ENCODE peak calls at places on chromosome 11, in five cellular contexts. O, J, Z, W and B are unnamed samples.

GRCh38 chr11:70397336-70397982 is 870 bp upstream of the CTTN start:
- DNase-seq in O (no peak), J (no peak), Z (peak), W (no peak), B (no peak)

GRCh38 chr11:19751055-19751454 is 38.4 kb downstream of the NAV2 start:
- DNase-seq in O (no peak), J (no peak), Z (no peak), W (no peak), B (no peak)

GRCh38 chr11:112962854-112963367 is 1.7 kb downstream of the NCAM1 start:
- DNase-seq in O (no peak), J (no peak), Z (no peak), W (peak), B (no peak)

GRCh38 chr11:133619973-133620372 is 87.7 kb upstream of the OPCML start:
- DNase-seq in O (peak), J (no peak), Z (peak), W (no peak), B (no peak)

GRCh38 chr11:33773399-33774355 is 643 bp downstream of the FBXO3 start:
- DNase-seq in O (peak), J (no peak), Z (peak), W (no peak), B (no peak)

GRCh38 chr11:16764888-16765287 is 26.4 kb downstream of the C11orf58 start:
- DNase-seq in O (no peak), J (no peak), Z (no peak), W (no peak), B (no peak)

GRCh38 chr11:61709110-61709509 is 28.9 kb downstream of the DAGLA start:
- DNase-seq in O (no peak), J (no peak), Z (no peak), W (no peak), B (no peak)

GRCh38 chr11:64765291-64765803 is 5.6 kb upstream of the PYGM start:
- DNase-seq in O (no peak), J (no peak), Z (no peak), W (no peak), B (no peak)

GRCh38 chr11:13343067-13343466 is 65.5 kb downstream of the BMAL1 start:
- DNase-seq in O (no peak), J (no peak), Z (peak), W (no peak), B (no peak)

GRCh38 chr11:14393129-14393528 is 34.1 kb upstream of the RRAS2 start:
- DNase-seq in O (no peak), J (no peak), Z (no peak), W (no peak), B (no peak)

GRCh38 chr11:113261709-113262475 is 52.5 kb upstream of the TTC12 start:
- DNase-seq in O (no peak), J (no peak), Z (no peak), W (no peak), B (no peak)

GRCh38 chr11:74325649-74326645 is 14.5 kb upstream of the P4HA3 start:
- DNase-seq in O (no peak), J (peak), Z (no peak), W (peak), B (no peak)

GRCh38 chr11:44766112-44766971 is 39.6 kb downstream of the TSPAN18 start:
- DNase-seq in O (no peak), J (peak), Z (no peak), W (peak), B (no peak)

GRCh38 chr11:128919192-128919591 is 23.5 kb downstream of the TP53AIP1 start:
- DNase-seq in O (no peak), J (no peak), Z (peak), W (no peak), B (no peak)

GRCh38 chr11:7548659-7549283 is 35.0 kb downstream of the PPFIBP2 start:
- DNase-seq in O (no peak), J (no peak), Z (peak), W (peak), B (no peak)

GRCh38 chr11:99244613-99245012 is 223.9 kb downstream of the CNTN5 start:
- DNase-seq in O (no peak), J (no peak), Z (no peak), W (no peak), B (no peak)

GRCh38 chr11:34926831-34927132 is 10.4 kb downstream of the PDHX start:
- DNase-seq in O (peak), J (no peak), Z (no peak), W (no peak), B (no peak)

GRCh38 chr11:58905141-58905715 is 34.1 kb upstream of the GLYATL1 start:
- DNase-seq in O (peak), J (no peak), Z (no peak), W (no peak), B (no peak)

GRCh38 chr11:105553015-105553414 is 56.9 kb upstream of the GRIA4 start:
- DNase-seq in O (peak), J (no peak), Z (no peak), W (no peak), B (no peak)

GRCh38 chr11:123030517-123030916 is 31.4 kb downstream of the HSPA8 start:
- DNase-seq in O (no peak), J (no peak), Z (no peak), W (no peak), B (no peak)

GRCh38 chr11:83544871-83545270 is 258.7 kb upstream of the CCDC90B start:
- DNase-seq in O (no peak), J (no peak), Z (no peak), W (no peak), B (no peak)

GRCh38 chr11:10605941-10606381 is 37.5 kb upstream of the LYVE1 start:
- DNase-seq in O (peak), J (peak), Z (no peak), W (peak), B (no peak)

GRCh38 chr11:96045622-96046456 is 121.9 kb upstream of the MTMR2 start:
- DNase-seq in O (peak), J (peak), Z (no peak), W (peak), B (no peak)

GRCh38 chr11:84117394-84117793 is 831.2 kb upstream of the CCDC90B start:
- DNase-seq in O (peak), J (no peak), Z (no peak), W (no peak), B (no peak)

GRCh38 chr11:34483475-34483874 is 30.1 kb downstream of the ELF5 start:
- DNase-seq in O (no peak), J (no peak), Z (no peak), W (no peak), B (no peak)

GRCh38 chr11:86047275-86047991 is 21.5 kb downstream of the PICALM start:
- DNase-seq in O (peak), J (peak), Z (peak), W (no peak), B (peak)

GRCh38 chr11:118914178-118914918 is 11.4 kb downstream of the BCL9L start:
- DNase-seq in O (no peak), J (no peak), Z (peak), W (no peak), B (no peak)

GRCh38 chr11:134510171-134510570 is 98.1 kb upstream of the B3GAT1 start:
- DNase-seq in O (no peak), J (no peak), Z (no peak), W (no peak), B (no peak)

GRCh38 chr11:34600339-34601084 is 20.4 kb upstream of the EHF start:
- DNase-seq in O (peak), J (no peak), Z (no peak), W (peak), B (no peak)

GRCh38 chr11:119262668-119263351 is 54.1 kb downstream of the MCAM start:
- DNase-seq in O (peak), J (peak), Z (peak), W (no peak), B (no peak)

GRCh38 chr11:83409891-83410290 is 123.7 kb upstream of the CCDC90B start:
- DNase-seq in O (no peak), J (no peak), Z (no peak), W (peak), B (no peak)

GRCh38 chr11:110447897-110448522 is 18.3 kb downstream of the FDX1 start:
- DNase-seq in O (peak), J (no peak), Z (peak), W (no peak), B (no peak)

GRCh38 chr11:81345609-81346008 is 1388.1 kb downstream of the FAM181B start:
- DNase-seq in O (no peak), J (no peak), Z (no peak), W (no peak), B (no peak)

GRCh38 chr11:9004310-9004945 is 627 bp upstream of the NRIP3 start:
- DNase-seq in O (no peak), J (no peak), Z (no peak), W (no peak), B (no peak)

GRCh38 chr11:134554106-134554505 is 142.1 kb upstream of the B3GAT1 start:
- DNase-seq in O (no peak), J (no peak), Z (no peak), W (no peak), B (no peak)

GRCh38 chr11:129190087-129190486 is 2.0 kb downstream of the ARHGAP32 start:
- DNase-seq in O (peak), J (no peak), Z (no peak), W (peak), B (no peak)

GRCh38 chr11:58525037-58525614 is 17.2 kb upstream of the OR5B21 start:
- DNase-seq in O (no peak), J (no peak), Z (peak), W (no peak), B (no peak)

GRCh38 chr11:60872124-60872951 is 5.0 kb downstream of the ZP1 start:
- DNase-seq in O (peak), J (peak), Z (no peak), W (peak), B (no peak)

GRCh38 chr11:27317751-27318150 is 45.3 kb downstream of the CCDC34 start:
- DNase-seq in O (peak), J (no peak), Z (no peak), W (no peak), B (no peak)

GRCh38 chr11:45897556-45897955 is 9.5 kb downstream of the FREY1 start:
- DNase-seq in O (no peak), J (no peak), Z (no peak), W (no peak), B (no peak)

GRCh38 chr11:45899448-45900174 is 7.5 kb downstream of the FREY1 start:
- DNase-seq in O (peak), J (peak), Z (peak), W (peak), B (peak)

GRCh38 chr11:45896392-45897068 is 10.5 kb downstream of the FREY1 start:
- DNase-seq in O (no peak), J (no peak), Z (no peak), W (no peak), B (no peak)

GRCh38 chr11:45900916-45901617 is 6.0 kb downstream of the FREY1 start:
- DNase-seq in O (no peak), J (no peak), Z (no peak), W (no peak), B (no peak)

DNA sequence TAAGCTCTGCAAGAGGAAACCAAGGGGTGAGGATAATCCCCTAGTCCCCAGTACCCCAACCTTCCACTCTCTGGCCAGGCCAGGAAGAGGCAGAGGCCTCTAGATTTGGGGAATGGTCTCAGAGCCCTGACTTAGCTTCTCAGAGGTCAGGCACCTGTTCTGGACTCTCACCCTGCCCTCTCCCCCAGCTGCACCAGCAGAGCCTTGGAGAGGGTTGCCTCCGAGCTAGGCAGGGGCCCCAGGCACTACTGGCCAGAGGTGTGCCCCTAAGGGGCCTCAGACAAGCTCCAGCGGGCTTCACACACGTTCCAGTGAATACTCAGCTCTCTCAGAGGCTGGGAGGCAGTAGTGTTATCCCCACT is 8.0 kb downstream of the FREY1 start:
- DNase-seq in O (no peak), J (no peak), Z (no peak), W (no peak), B (no peak)
- H3K4me3 ChIP-seq in O (no peak), J (peak), Z (no peak), W (peak), B (no peak)

GRCh38 chr11:46279393-46280099 is 2.1 kb downstream of the CREB3L1 start:
- DNase-seq in O (no peak), J (no peak), Z (no peak), W (peak), B (no peak)
- H3K4me3 ChIP-seq in O (no peak), J (peak), Z (peak), W (peak), B (no peak)

GRCh38 chr11:108666373-108666772 is 1.5 kb downstream of the DDX10 start:
- DNase-seq in O (no peak), J (no peak), Z (peak), W (no peak), B (no peak)
- H3K4me3 ChIP-seq in O (no peak), J (no peak), Z (peak), W (peak), B (no peak)

GRCh38 chr11:46330154-46330886 is 16.9 kb upstream of the DGKZ start:
- DNase-seq in O (no peak), J (no peak), Z (no peak), W (no peak), B (no peak)
- H3K4me3 ChIP-seq in O (no peak), J (no peak), Z (no peak), W (no peak), B (no peak)

GRCh38 chr11:120566176-120566575 is 54.6 kb downstream of the GRIK4 start:
- DNase-seq in O (peak), J (no peak), Z (no peak), W (no peak), B (no peak)
- H3K4me3 ChIP-seq in O (no peak), J (no peak), Z (no peak), W (no peak), B (no peak)

GRCh38 chr11:115185507-115185906 is 318.7 kb downstream of the CADM1 start:
- DNase-seq in O (no peak), J (no peak), Z (no peak), W (no peak), B (no peak)

GRCh38 chr11:115185931-115186330 is 318.3 kb downstream of the CADM1 start:
- DNase-seq in O (no peak), J (no peak), Z (no peak), W (no peak), B (no peak)

GRCh38 chr11:115181480-115181879 is 322.7 kb downstream of the CADM1 start:
- DNase-seq in O (no peak), J (no peak), Z (no peak), W (no peak), B (no peak)

GRCh38 chr11:115182282-115182952 is 321.8 kb downstream of the CADM1 start:
- DNase-seq in O (no peak), J (no peak), Z (no peak), W (no peak), B (no peak)

GRCh38 chr11:115184901-115185300 is 319.3 kb downstream of the CADM1 start:
- DNase-seq in O (no peak), J (no peak), Z (no peak), W (no peak), B (no peak)
- H3K4me3 ChIP-seq in O (no peak), J (no peak), Z (no peak), W (no peak), B (no peak)